ENCODE peak calls at places on chromosomes 11 and 22, in nine cellular contexts. H is mucosa of descending colon, Q is lower lobe of right lung, R is pancreas, W is Peyer's patch, F is HepG2, X is cardiac muscle cell, I is GM23338, E is transverse colon. Z is an unnamed sample.

GRCh38 chr22:28977481-28977971 is 84.1 kb downstream of the C22orf31 start:
- DNase-seq in Q (no peak), R (no peak), W (no peak), I (no peak), X (peak; percentile 26), F (peak; percentile 89), H (no peak), E (no peak), Z (peak; percentile 48)

GRCh38 chr11:1939006-1939626 is 8.0 kb upstream of the MRPL23 start:
- DNase-seq in Q (no peak), R (peak; percentile 42), F (no peak), W (peak; percentile 41), E (no peak), I (no peak), X (peak; percentile 29), H (peak; percentile 16), Z (no peak)

GRCh38 chr11:95703059-95703458 is 86.5 kb downstream of the FAM76B start:
- DNase-seq in X (no peak), F (no peak), I (no peak), W (no peak), R (no peak), H (no peak), Q (no peak), E (no peak), Z (no peak)

GRCh38 chr11:63504933-63505586 is 824 bp upstream of the LGALS12 start:
- DNase-seq in I (no peak), R (peak; percentile 78), W (no peak), E (no peak), H (no peak), X (peak; percentile 80), F (no peak), Q (no peak), Z (peak; percentile 54)

GRCh38 chr11:125600663-125601062 is 8.0 kb downstream of the STT3A start:
- DNase-seq in R (no peak), X (no peak), F (no peak), Q (no peak), E (no peak), H (no peak), W (no peak), I (no peak), Z (no peak)

GRCh38 chr11:12719221-12719620 is 45.0 kb downstream of the TEAD1 start:
- DNase-seq in E (no peak), F (no peak), I (peak; percentile 60), H (no peak), X (peak; percentile 46), R (no peak), Q (no peak), W (no peak), Z (no peak)

GRCh38 chr22:49966716-49967332 is 6.3 kb downstream of the PIM3 start:
- DNase-seq in H (peak; percentile 53), W (peak; percentile 66), R (peak; percentile 66), E (peak; percentile 51), Q (peak; percentile 87), X (peak; percentile 76), F (peak; percentile 80), I (no peak), Z (peak; percentile 87)

GRCh38 chr11:33790088-33790487 is 15.8 kb upstream of the FBXO3 start:
- DNase-seq in X (no peak), H (no peak), E (no peak), W (no peak), F (no peak), Q (no peak), I (no peak), R (no peak), Z (no peak)

GRCh38 chr22:42432818-42433217 is 615 bp upstream of the NFAM1 start:
- DNase-seq in Q (no peak), E (no peak), W (no peak), F (no peak), I (no peak), R (no peak), H (no peak), X (no peak), Z (no peak)

GRCh38 chr22:42431401-42432019 is 693 bp downstream of the NFAM1 start:
- DNase-seq in Q (no peak), F (no peak), R (no peak), X (no peak), I (no peak), W (no peak), E (no peak), H (no peak), Z (no peak)

GRCh38 chr22:42428760-42429159 is 3.4 kb downstream of the NFAM1 start:
- DNase-seq in X (no peak), W (no peak), E (no peak), F (no peak), R (no peak), Q (no peak), I (no peak), H (no peak), Z (no peak)

GRCh38 chr22:42432020-42432596 is at the start of gene NFAM1:
- DNase-seq in W (peak; percentile 65), E (peak; percentile 30), I (no peak), H (peak; percentile 43), R (no peak), Q (peak; percentile 86), F (no peak), X (no peak), Z (peak; percentile 56)

DNA sequence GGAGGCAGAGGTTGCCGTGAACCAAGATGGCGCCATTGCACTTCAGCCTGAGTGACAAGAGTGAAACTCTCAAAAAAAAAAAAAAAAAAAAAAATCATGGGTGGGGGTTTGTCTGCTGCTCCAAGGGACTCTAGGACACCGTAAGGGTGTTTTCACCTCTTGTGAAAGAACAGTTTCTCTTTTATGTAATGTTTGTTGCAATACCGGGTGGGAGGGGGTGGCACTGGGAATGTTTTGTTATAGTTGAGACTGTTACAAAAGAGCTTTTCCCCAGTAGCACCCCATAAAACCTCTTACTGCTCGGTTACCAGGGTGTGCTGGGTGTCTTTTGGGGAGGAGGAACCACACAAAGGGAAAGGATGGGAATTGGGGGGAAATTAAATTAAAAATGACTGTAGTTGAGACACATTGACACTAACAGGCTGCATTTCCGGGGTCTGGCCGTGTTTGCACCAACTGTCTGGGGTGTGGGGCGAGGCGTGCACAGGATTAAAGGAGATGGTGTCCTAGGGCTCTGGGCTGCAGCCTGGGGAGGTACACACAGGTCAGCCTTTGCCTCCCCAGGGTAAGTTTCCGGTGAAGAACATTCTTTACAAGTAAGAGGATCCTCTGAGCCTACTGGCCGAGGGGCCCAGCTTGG is 1.6 kb downstream of the NFAM1 start:
- DNase-seq in W (no peak), H (no peak), E (no peak), R (no peak), F (no peak), Q (no peak), X (no peak), I (no peak), Z (no peak)
- H3K4me1 ChIP-seq in W (no peaks in the 10 kb centered on the region), H (no peaks in the 10 kb centered on the region), E (peaks cover 5% of the 10 kb centered on the region), R (no peaks in the 10 kb centered on the region), F (peaks cover 14% of the 10 kb centered on the region), Q (peaks cover 1% of the 10 kb centered on the region), X (peaks cover 18% of the 10 kb centered on the region), I (peaks cover 5% of the 10 kb centered on the region), Z (peaks cover 4% of the 10 kb centered on the region)

GRCh38 chr11:20634781-20635180 is 34.6 kb upstream of the NELL1 start:
- DNase-seq in W (no peak), R (no peak), F (no peak), Q (no peak), H (no peak), E (no peak), X (no peak), I (no peak), Z (no peak)

GRCh38 chr11:20632169-20632532 is 32.7 kb downstream of the SLC6A5 start:
- DNase-seq in I (no peak), R (no peak), H (no peak), W (no peak), X (no peak), Q (no peak), F (no peak), E (no peak), Z (no peak)

GRCh38 chr11:20634044-20634443 is 34.6 kb downstream of the SLC6A5 start:
- DNase-seq in E (no peak), W (no peak), R (no peak), F (no peak), X (peak; percentile 47), I (peak; percentile 47), Q (no peak), H (no peak), Z (no peak)

GRCh38 chr11:20627026-20627425 is 27.6 kb downstream of the SLC6A5 start:
- DNase-seq in E (no peak), W (no peak), X (no peak), R (no peak), I (no peak), F (no peak), Q (no peak), H (no peak), Z (no peak)

GRCh38 chr11:20631525-20632168 is 32.2 kb downstream of the SLC6A5 start:
- DNase-seq in I (no peak), R (no peak), W (no peak), E (no peak), X (no peak), H (no peak), F (no peak), Q (no peak), Z (no peak)
- H3K4me1 ChIP-seq in I (peaks cover 4% of the 10 kb centered on the region), R (no peaks in the 10 kb centered on the region), W (no peaks in the 10 kb centered on the region), E (no peaks in the 10 kb centered on the region), X (peaks cover 7% of the 10 kb centered on the region), H (no peaks in the 10 kb centered on the region), F (no peaks in the 10 kb centered on the region), Q (no peaks in the 10 kb centered on the region), Z (no peaks in the 10 kb centered on the region)

GRCh38 chr11:31922450-31922849 is 111.3 kb upstream of the PAX6 start:
- DNase-seq in E (no peak), Q (no peak), R (no peak), I (no peak), W (no peak), X (no peak), H (no peak), F (no peak), Z (no peak)

GRCh38 chr11:31915867-31916266 is 104.7 kb upstream of the PAX6 start:
- DNase-seq in Q (no peak), I (no peak), X (no peak), F (no peak), E (no peak), H (no peak), W (no peak), R (no peak), Z (no peak)

GRCh38 chr11:31921066-31921465 is 109.9 kb upstream of the PAX6 start:
- DNase-seq in W (no peak), R (no peak), H (no peak), E (no peak), I (no peak), X (peak; percentile 34), Q (no peak), F (no peak), Z (no peak)

GRCh38 chr11:31913985-31914384 is 102.9 kb upstream of the PAX6 start:
- DNase-seq in Q (no peak), W (no peak), F (no peak), I (no peak), H (no peak), R (no peak), E (no peak), X (no peak), Z (no peak)

GRCh38 chr11:31919175-31919574 is 108.1 kb upstream of the PAX6 start:
- DNase-seq in Q (no peak), R (no peak), H (no peak), E (no peak), W (no peak), I (no peak), F (no peak), X (no peak), Z (no peak)
- H3K4me1 ChIP-seq in Q (no peaks in the 10 kb centered on the region), R (no peaks in the 10 kb centered on the region), H (no peaks in the 10 kb centered on the region), E (no peaks in the 10 kb centered on the region), W (no peaks in the 10 kb centered on the region), I (no peaks in the 10 kb centered on the region), F (no peaks in the 10 kb centered on the region), X (no peaks in the 10 kb centered on the region), Z (no peaks in the 10 kb centered on the region)

GRCh38 chr11:64764753-64765152 is 5.0 kb upstream of the PYGM start:
- DNase-seq in H (no peak), F (no peak), Q (no peak), W (peak; percentile 41), E (no peak), R (no peak), I (no peak), X (no peak), Z (no peak)

GRCh38 chr11:64765291-64765803 is 5.6 kb upstream of the PYGM start:
- DNase-seq in Q (no peak), R (peak; percentile 56), E (no peak), W (peak; percentile 55), X (no peak), F (no peak), H (peak; percentile 27), I (peak; percentile 80), Z (no peak)

GRCh38 chr11:64763804-64764611 is 4.2 kb upstream of the PYGM start:
- DNase-seq in H (peak; percentile 30), E (no peak), Q (no peak), R (no peak), X (no peak), F (no peak), W (peak; percentile 89), I (no peak), Z (no peak)

GRCh38 chr11:64762277-64762915 is 2.6 kb upstream of the PYGM start:
- DNase-seq in Q (no peak), W (peak; percentile 52), X (no peak), I (peak; percentile 77), E (no peak), R (peak; percentile 31), F (no peak), H (no peak), Z (no peak)

GRCh38 chr11:64762916-64763803 is 3.4 kb upstream of the PYGM start:
- DNase-seq in X (peak; percentile 68), R (peak; percentile 46), E (no peak), F (no peak), H (peak; percentile 29), W (peak; percentile 76), I (peak; percentile 65), Q (no peak), Z (peak; percentile 80)
- H3K4me1 ChIP-seq in X (peaks cover 54% of the 10 kb centered on the region), R (no peaks in the 10 kb centered on the region), E (peaks cover 22% of the 10 kb centered on the region), F (peaks cover 27% of the 10 kb centered on the region), H (peaks cover 6% of the 10 kb centered on the region), W (no peaks in the 10 kb centered on the region), I (peaks cover 66% of the 10 kb centered on the region), Q (peaks cover 49% of the 10 kb centered on the region), Z (peaks cover 73% of the 10 kb centered on the region)